ENCODE peak calls at places on chromosomes 6 and 20, in ten cellular contexts. J is NCI-H510A treated with DMSO at 0.1 percent for 48 hours; B is astrocyte of the cerebellum; C is Caki2; X is dorsolateral prefrontal cortex; A is AG09319; Z is fibroblast of pulmonary artery; W is HCEC 1CT; I is activated CD4-positive, CD25-positive, alpha-beta regulatory T cell treated with anti-CD3 and anti-CD28 coated beads, Interleukin-2, amount 50 U/mL, for 72 hours; H is epithelial cell of prostate. F is an unnamed sample.

GRCh38 chr20:1697592-1697991 is 40.0 kb upstream of the SIRPG start:
- DNase-seq in A (no peak), C (no peak), W (no peak), Z (no peak), I (no peak), H (no peak), J (no peak), X (no peak), B (no peak), F (no peak)

GRCh38 chr20:36465109-36466080 is 75.9 kb upstream of the MYL9 start:
- DNase-seq in Z (peak; percentile 65), C (peak; percentile 56), X (no peak), A (peak; percentile 65), I (no peak), B (peak; percentile 63), W (peak; percentile 82), H (peak; percentile 34), J (peak; percentile 42), F (peak; percentile 73)

GRCh38 chr6:136782021-136782770 is 10.1 kb downstream of the MAP3K5 start:
- DNase-seq in I (no peak), X (no peak), A (no peak), B (peak; percentile 12), W (peak; percentile 80), J (no peak), C (no peak), Z (peak; percentile 82), H (peak; percentile 53), F (no peak)

GRCh38 chr6:158910484-158911075 is 89.4 kb downstream of the RSPH3 start:
- DNase-seq in X (no peak), B (no peak), W (no peak), A (no peak), Z (no peak), J (no peak), H (no peak), C (no peak), I (no peak), F (peak; percentile 85)

GRCh38 chr6:142802124-142802523 is 142.9 kb downstream of the HIVEP2 start:
- DNase-seq in Z (peak; percentile 96), X (no peak), A (peak; percentile 70), W (peak; percentile 99), C (peak; percentile 84), J (no peak), H (peak; percentile 92), B (peak; percentile 85), I (no peak), F (peak; percentile 16)

GRCh38 chr6:75691012-75691411 is 58.0 kb upstream of the MYO6 start:
- DNase-seq in W (peak; percentile 25), A (no peak), Z (peak; percentile 50), C (no peak), J (no peak), B (no peak), H (no peak), I (no peak), X (no peak), F (no peak)

GRCh38 chr6:4607026-4607704 is 169.0 kb upstream of the CDYL start:
- DNase-seq in H (peak; percentile 34), Z (peak; percentile 69), B (peak; percentile 95), X (peak; percentile 77), W (peak; percentile 83), I (no peak), A (no peak), J (no peak), C (peak; percentile 95), F (no peak)

GRCh38 chr6:155648301-155648700 is 192.7 kb upstream of the NOX3 start:
- DNase-seq in J (no peak), H (no peak), W (no peak), B (no peak), C (no peak), Z (no peak), A (no peak), I (no peak), X (no peak), F (no peak)

GRCh38 chr20:64222273-64222672 is 33.3 kb upstream of the PCMTD2 start:
- DNase-seq in W (no peak), J (no peak), I (no peak), Z (peak; percentile 10), A (no peak), B (no peak), C (no peak), X (no peak), H (no peak), F (no peak)

GRCh38 chr6:70456725-70457124 is 43.4 kb downstream of the FAM135A start:
- DNase-seq in X (no peak), A (no peak), J (no peak), W (no peak), B (no peak), I (no peak), H (no peak), C (no peak), Z (no peak), F (no peak)

GRCh38 chr6:97757575-97757974 is 474.6 kb upstream of the MMS22L start:
- DNase-seq in J (no peak), W (no peak), X (no peak), H (no peak), C (no peak), Z (no peak), I (no peak), A (no peak), B (no peak), F (no peak)

GRCh38 chr6:81451787-81452186 is 300.7 kb downstream of the TENT5A start:
- DNase-seq in B (peak; percentile 31), A (peak; percentile 78), C (peak; percentile 60), I (no peak), H (peak; percentile 46), J (peak; percentile 56), X (no peak), W (peak; percentile 89), Z (peak; percentile 93), F (no peak)

GRCh38 chr6:36755435-36756348 is 58.1 kb downstream of the RAB44 start:
- DNase-seq in B (no peak), X (no peak), I (peak; percentile 69), C (peak; percentile 42), J (no peak), A (no peak), H (peak; percentile 76), Z (peak; percentile 70), W (peak; percentile 8), F (no peak)

GRCh38 chr20:23156170-23156841 is 70.2 kb upstream of the CD93 start:
- DNase-seq in X (no peak), J (no peak), I (no peak), C (peak; percentile 86), W (peak; percentile 78), B (peak; percentile 23), A (no peak), Z (peak; percentile 56), H (no peak), F (no peak)

GRCh38 chr6:170102582-170103481 is 188.0 kb downstream of the DLL1 start:
- DNase-seq in I (no peak), A (no peak), Z (no peak), H (no peak), X (peak; percentile 3), J (no peak), C (no peak), W (no peak), B (no peak), F (no peak)

GRCh38 chr6:161829186-161829794 is 555.4 kb upstream of the AGPAT4 start:
- DNase-seq in Z (no peak), B (peak; percentile 35), C (no peak), W (no peak), J (no peak), H (no peak), X (peak; percentile 30), A (no peak), I (no peak), F (no peak)

GRCh38 chr6:106084973-106085686 is 1.0 kb upstream of the PRDM1 start:
- DNase-seq in C (peak; percentile 27), B (no peak), A (no peak), J (no peak), I (no peak), X (no peak), H (peak; percentile 78), Z (peak; percentile 31), W (peak; percentile 77), F (no peak)

GRCh38 chr6:166830185-166830890 is 126.0 kb downstream of the RNASET2 start:
- DNase-seq in H (no peak), C (no peak), J (no peak), B (no peak), Z (no peak), I (no peak), A (no peak), W (no peak), X (no peak), F (no peak)

GRCh38 chr6:157629220-157629619 is 193.8 kb upstream of the SNX9 start:
- DNase-seq in Z (peak; percentile 26), C (no peak), H (no peak), W (no peak), J (no peak), X (no peak), B (no peak), I (no peak), A (no peak), F (no peak)

GRCh38 chr20:1478566-1478965 is 11.9 kb upstream of the NSFL1C start:
- DNase-seq in B (no peak), Z (peak; percentile 42), H (no peak), C (peak; percentile 71), W (peak; percentile 76), X (no peak), A (no peak), J (no peak), I (no peak), F (no peak)

GRCh38 chr6:131980791-131981623 is 29.8 kb upstream of the CCN2 start:
- DNase-seq in J (no peak), X (no peak), C (peak; percentile 69), B (no peak), W (no peak), H (no peak), Z (peak; percentile 39), I (no peak), A (no peak), F (no peak)

GRCh38 chr6:168433898-168434297 is 7.1 kb upstream of the SMOC2 start:
- DNase-seq in I (no peak), J (no peak), Z (no peak), A (no peak), W (no peak), X (no peak), B (no peak), H (no peak), C (no peak), F (no peak)

GRCh38 chr20:37389844-37390275 is 43.9 kb downstream of the SRC start:
- DNase-seq in J (no peak), Z (no peak), H (no peak), C (no peak), I (peak; percentile 26), W (no peak), X (no peak), A (no peak), B (no peak), F (no peak)

GRCh38 chr6:17865798-17866725 is 121.4 kb downstream of the KIF13A start:
- DNase-seq in A (peak; percentile 72), J (no peak), X (peak; percentile 86), I (no peak), W (peak; percentile 92), B (peak; percentile 68), C (peak; percentile 99), Z (peak; percentile 90), H (peak; percentile 90), F (no peak)

GRCh38 chr20:4192378-4193048 is 177.2 kb upstream of the RNF24 start:
- DNase-seq in B (no peak), H (peak; percentile 61), C (no peak), J (no peak), W (no peak), A (no peak), Z (peak; percentile 79), X (no peak), I (no peak), F (no peak)

GRCh38 chr6:167200806-167201205 is 43.0 kb upstream of the GPR31 start:
- DNase-seq in W (no peak), A (no peak), B (no peak), X (no peak), Z (no peak), I (no peak), C (no peak), H (no peak), J (no peak), F (no peak)

GRCh38 chr6:40822619-40823018 is 216.4 kb downstream of the UNC5CL start:
- DNase-seq in H (no peak), I (no peak), B (no peak), W (no peak), C (no peak), X (no peak), J (no peak), A (no peak), Z (no peak), F (no peak)

GRCh38 chr6:151485616-151486015 is 8.2 kb upstream of the CCDC170 start:
- DNase-seq in W (no peak), A (no peak), C (no peak), X (no peak), J (no peak), I (no peak), B (no peak), H (no peak), Z (no peak), F (no peak)